ENCODE peak calls at places on chromosomes 2 and 18, in nine cellular contexts. E is cardiac muscle cell; A is GM06990; X is HL-60; G is tibial artery; K is GM12864; O is heart left ventricle; J is CD8-positive, alpha-beta T cell; M is pancreas. F is an unnamed sample.

GRCh38 chr2:12852135-12852534 is 135.4 kb downstream of the TRIB2 start:
- DNase-seq in E (no peak), A (no peak), X (no peak), G (no peak), K (no peak), O (no peak), J (no peak), M (no peak), F (no peak)

GRCh38 chr2:30655211-30655610 is 152.0 kb downstream of the CAPN13 start:
- DNase-seq in E (no peak), A (no peak), X (no peak), G (no peak), K (no peak), O (no peak), J (no peak), M (no peak), F (no peak)

GRCh38 chr2:11393711-11394236 is 49.3 kb upstream of the ROCK2 start:
- DNase-seq in E (no peak), A (no peak), X (no peak), G (peak; percentile 64), K (no peak), O (no peak), J (no peak), M (no peak), F (no peak)

GRCh38 chr2:239282448-239283287 is 118.2 kb downstream of the HDAC4 start:
- DNase-seq in E (no peak), A (no peak), X (no peak), G (no peak), K (no peak), O (no peak), J (no peak), M (no peak), F (no peak)

GRCh38 chr2:69482471-69482870 is 45.2 kb upstream of the NFU1 start:
- DNase-seq in E (no peak), A (peak; percentile 15), X (no peak), G (no peak), K (no peak), O (no peak), J (no peak), M (no peak), F (no peak)

GRCh38 chr2:64214281-64215115 is 70.3 kb upstream of the PELI1 start:
- DNase-seq in E (no peak), A (peak; percentile 76), X (no peak), G (no peak), K (peak; percentile 75), O (no peak), J (no peak), M (no peak), F (no peak)

GRCh38 chr18:33841221-33841967 is 263.4 kb downstream of the ASXL3 start:
- DNase-seq in E (no peak), A (no peak), X (no peak), G (no peak), K (no peak), O (no peak), J (no peak), M (no peak), F (no peak)

GRCh38 chr2:166088634-166089033 is 39.2 kb downstream of the SCN1A start:
- DNase-seq in E (no peak), A (no peak), X (no peak), G (no peak), K (no peak), O (no peak), J (no peak), M (no peak), F (no peak)

GRCh38 chr2:48952071-48952604 is 196.6 kb upstream of the LHCGR start:
- DNase-seq in E (no peak), A (no peak), X (no peak), G (no peak), K (no peak), O (no peak), J (no peak), M (no peak), F (no peak)

GRCh38 chr2:197097578-197098366 is 171.3 kb upstream of the PGAP1 start:
- DNase-seq in E (peak; percentile 13), A (no peak), X (no peak), G (peak; percentile 69), K (no peak), O (peak; percentile 63), J (no peak), M (no peak), F (no peak)

GRCh38 chr18:6219116-6219717 is 195.5 kb downstream of the L3MBTL4 start:
- DNase-seq in E (peak; percentile 74), A (no peak), X (peak; percentile 26), G (no peak), K (peak; percentile 10), O (no peak), J (no peak), M (peak; percentile 17), F (peak; percentile 14)

GRCh38 chr2:145431181-145431951 is 911.4 kb upstream of the ZEB2 start:
- DNase-seq in E (peak; percentile 32), A (no peak), X (no peak), G (no peak), K (no peak), O (no peak), J (no peak), M (peak; percentile 72), F (no peak)

GRCh38 chr2:218229239-218229638 is 12.2 kb downstream of the ARPC2 start:
- DNase-seq in E (peak; percentile 17), A (peak; percentile 75), X (peak; percentile 79), G (no peak), K (peak; percentile 78), O (no peak), J (peak; percentile 48), M (no peak), F (no peak)

GRCh38 chr2:241234066-241234790 is 45.8 kb downstream of the ANO7 start:
- DNase-seq in E (no peak), A (no peak), X (no peak), G (no peak), K (no peak), O (peak; percentile 27), J (no peak), M (no peak), F (no peak)

GRCh38 chr2:88658318-88658717 is 31.1 kb upstream of the EIF2AK3 start:
- DNase-seq in E (no peak), A (no peak), X (no peak), G (no peak), K (no peak), O (no peak), J (no peak), M (no peak), F (no peak)

GRCh38 chr2:96201338-96201737 is 7.3 kb downstream of the STARD7 start:
- DNase-seq in E (no peak), A (no peak), X (no peak), G (no peak), K (no peak), O (no peak), J (no peak), M (no peak), F (no peak)

GRCh38 chr2:96204836-96205235 is 3.8 kb downstream of the STARD7 start:
- DNase-seq in E (no peak), A (no peak), X (no peak), G (no peak), K (no peak), O (no peak), J (no peak), M (no peak), F (no peak)

GRCh38 chr2:96203130-96204028 is 5.2 kb downstream of the STARD7 start:
- DNase-seq in E (no peak), A (no peak), X (no peak), G (no peak), K (no peak), O (no peak), J (no peak), M (no peak), F (no peak)

GRCh38 chr2:96205238-96205637 is 3.4 kb downstream of the STARD7 start:
- DNase-seq in E (no peak), A (no peak), X (no peak), G (no peak), K (no peak), O (no peak), J (no peak), M (no peak), F (no peak)

DNA sequence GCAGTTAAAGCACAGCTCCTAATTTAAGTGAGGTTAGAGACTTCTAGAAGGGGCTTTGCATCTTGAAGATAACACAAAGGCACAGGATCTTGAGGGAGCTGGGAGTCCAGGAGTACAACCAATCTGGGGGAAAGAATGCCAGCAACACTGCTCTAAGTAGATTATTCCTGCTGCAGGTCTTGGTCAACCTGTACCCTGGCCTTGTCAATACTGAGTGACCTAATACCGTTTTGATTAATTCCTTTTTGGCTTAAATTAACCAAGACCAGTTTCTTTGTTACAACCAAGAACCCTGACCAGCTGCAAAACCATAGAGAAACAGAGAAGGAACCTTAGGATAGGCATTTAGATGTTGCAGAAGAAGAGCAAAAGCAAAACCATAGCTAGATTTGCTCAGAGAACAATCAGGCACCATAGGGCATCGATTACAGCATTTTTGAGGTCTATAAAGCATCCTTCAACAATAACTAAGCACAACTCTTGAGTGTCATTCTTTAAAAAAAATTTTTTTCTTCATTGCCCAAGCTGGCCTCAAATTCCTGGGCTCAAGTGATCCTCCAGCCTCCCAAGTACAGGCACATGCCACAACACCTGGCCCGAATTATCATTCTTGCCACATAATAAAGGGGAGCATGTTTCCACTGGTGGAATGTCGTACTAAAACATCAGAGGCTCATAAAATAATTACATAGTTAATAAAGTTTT is 6.3 kb downstream of the STARD7 start:
- DNase-seq in E (no peak), A (no peak), X (no peak), G (no peak), K (no peak), O (no peak), J (no peak), M (no peak), F (no peak)
- H3K4me3 ChIP-seq in E (no peak overlapping the region), A (no peak overlapping the region), X (no peak overlapping the region), G (no peak overlapping the region), K (no peak overlapping the region), O (no peak overlapping the region), J (no peak overlapping the region), M (no peak overlapping the region), F (no peak overlapping the region)

DNA sequence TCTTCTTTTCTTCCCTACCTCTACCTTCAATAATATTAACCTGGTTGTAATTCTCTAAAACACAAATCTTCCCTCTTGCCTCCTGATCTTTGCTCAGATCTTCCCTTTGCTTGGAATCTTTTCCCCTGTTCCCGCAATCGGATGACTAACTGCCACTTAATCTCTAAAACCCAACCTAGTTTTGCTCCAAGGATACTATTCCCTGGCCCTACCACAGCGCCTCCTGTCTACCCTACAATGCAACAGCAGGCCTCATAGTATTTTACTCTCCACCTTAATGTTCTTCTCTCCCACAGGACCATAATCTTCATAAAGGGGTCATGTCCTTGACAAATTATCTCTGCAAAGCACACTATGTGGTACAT is 246.8 kb upstream of the TNP1 start:
- DNase-seq in E (no peak), A (no peak), X (no peak), G (no peak), K (no peak), O (no peak), J (no peak), M (no peak), F (no peak)
- TF ChIP-seq CTCF in E (peak; percentile 62), A (peak; percentile 58), X (no peak), G (no peak), K (peak; percentile 53), O (no peak), J (no peak), M (no peak), F (peak; percentile 24)

GRCh38 chr2:204341887-204342276 is 203.4 kb upstream of the PARD3B start:
- DNase-seq in E (no peak), A (no peak), X (no peak), G (no peak), K (no peak), O (no peak), J (no peak), M (no peak), F (no peak)
- H3K4me3 ChIP-seq in E (no peak overlapping the region), A (no peak overlapping the region), X (no peak overlapping the region), G (no peak overlapping the region), K (no peak overlapping the region), O (no peak overlapping the region), J (no peak overlapping the region), M (no peak overlapping the region), F (no peak overlapping the region)

GRCh38 chr2:33673937-33674336 is 74.8 kb upstream of the FAM98A start:
- DNase-seq in E (no peak), A (no peak), X (no peak), G (no peak), K (no peak), O (no peak), J (no peak), M (no peak), F (no peak)
- TF ChIP-seq CTCF in E (no peak), A (peak; percentile 40), X (no peak), G (no peak), K (peak; percentile 26), O (peak; percentile 25), J (no peak), M (peak; percentile 16), F (peak; percentile 39)

F was measured in LNCaP clone FGC.